ENCODE peak calls at places on chromosomes 7 and 10, in ten cellular contexts. F is AG04450; K is WERI-Rb-1; S is endothelial cell; J is NCI-H446; V is colonic mucosa; Y is HEK293T; W is RWPE1; H is activated naive CD4-positive, alpha-beta T cell treated with anti-CD3 and anti-CD28 coated beads, Interleukin-2, amount 50 U/mL, for 72 hours; I is HTR-8/SVneo. D is an unnamed sample.

GRCh38 chr10:121262774-121263406 is 335.4 kb downstream of the FGFR2 start:
- DNase-seq in F (no peak), K (no peak), S (no peak), J (no peak), V (no peak), Y (peak; percentile 60), W (no peak), H (no peak), I (no peak), D (no peak)

GRCh38 chr7:94696981-94697670 is 41.2 kb upstream of the SGCE start:
- DNase-seq in F (peak; percentile 87), K (no peak), S (no peak), J (no peak), V (peak; percentile 36), Y (no peak), W (peak; percentile 80), H (no peak), I (peak; percentile 21), D (no peak)

GRCh38 chr10:103491729-103492364 is 1.7 kb upstream of the NEURL1 start:
- DNase-seq in F (peak; percentile 92), K (peak; percentile 68), S (no peak), J (no peak), V (no peak), Y (no peak), W (peak; percentile 88), H (no peak), I (peak; percentile 97), D (no peak)

GRCh38 chr10:76456190-76456589 is 1024.8 kb downstream of the LRMDA start:
- DNase-seq in F (no peak), K (no peak), S (no peak), J (no peak), V (no peak), Y (no peak), W (no peak), H (no peak), I (no peak), D (no peak)

GRCh38 chr10:29295813-29296212 is 6.9 kb downstream of the LYZL1 start:
- DNase-seq in F (no peak), K (no peak), S (no peak), J (no peak), V (no peak), Y (no peak), W (no peak), H (no peak), I (no peak), D (no peak)

GRCh38 chr7:4282434-4283223 is 399.5 kb upstream of the FOXK1 start:
- DNase-seq in F (no peak), K (no peak), S (no peak), J (no peak), V (no peak), Y (no peak), W (peak; percentile 94), H (no peak), I (peak; percentile 93), D (no peak)

GRCh38 chr7:77537595-77538185 is 595 bp downstream of the PTPN12 start:
- DNase-seq in F (no peak), K (peak; percentile 68), S (peak; percentile 55), J (peak; percentile 6), V (peak; percentile 44), Y (peak; percentile 43), W (peak; percentile 54), H (peak; percentile 58), I (peak; percentile 4), D (no peak)

GRCh38 chr10:76251773-76252617 is 820.6 kb downstream of the LRMDA start:
- DNase-seq in F (peak; percentile 97), K (no peak), S (no peak), J (no peak), V (peak; percentile 61), Y (peak; percentile 70), W (no peak), H (no peak), I (peak; percentile 75), D (no peak)

GRCh38 chr7:39754326-39755120 is 131.2 kb downstream of the RALA start:
- DNase-seq in F (no peak), K (peak; percentile 41), S (no peak), J (no peak), V (no peak), Y (peak; percentile 62), W (no peak), H (no peak), I (peak; percentile 70), D (no peak)

GRCh38 chr7:30800785-30801252 is 29.6 kb downstream of the MINDY4 start:
- DNase-seq in F (peak; percentile 63), K (peak; percentile 41), S (peak; percentile 58), J (peak; percentile 81), V (peak; percentile 61), Y (peak; percentile 72), W (peak; percentile 84), H (peak; percentile 31), I (peak; percentile 84), D (peak; percentile 37)

GRCh38 chr10:43437141-43437860 is 390 bp downstream of the ZNF487 start:
- DNase-seq in F (no peak), K (no peak), S (no peak), J (no peak), V (no peak), Y (no peak), W (peak; percentile 20), H (no peak), I (no peak), D (no peak)

D was measured in SK-N-MC.